ENCODE peak calls at places on chromosomes 2 and 18, in five cellular contexts. Y is gastrocnemius medialis, W is colonic mucosa, G is pancreas, B is fibroblast of mammary gland. D is an unnamed sample.
A peak's percentile ranks its signal among the peaks of the same experiment; 100 is the strongest.

GRCh38 chr2:165758276-165758675 is 35.8 kb downstream of the GALNT3 start:
- DNase-seq in Y (no peak), W (no peak), G (no peak), B (no peak), D (peak; percentile 21)

GRCh38 chr2:231604685-231605606 is 12.3 kb downstream of the TEX44 start:
- DNase-seq in Y (peak; percentile 98), W (peak; percentile 99), G (peak; percentile 99), B (peak; percentile 98), D (peak; percentile 97)

GRCh38 chr18:63265322-63265721 is 54.2 kb downstream of the BCL2 start:
- DNase-seq in Y (no peak), W (no peak), G (no peak), B (no peak), D (no peak)

GRCh38 chr2:72454236-72454635 is 306.6 kb upstream of the CYP26B1 start:
- DNase-seq in Y (no peak), W (no peak), G (no peak), B (no peak), D (no peak)

GRCh38 chr2:30232801-30233130 is 1.4 kb downstream of the LBH start:
- DNase-seq in Y (no peak), W (no peak), G (no peak), B (no peak), D (no peak)

GRCh38 chr2:88234760-88235159 is 64.6 kb downstream of the THNSL2 start:
- DNase-seq in Y (no peak), W (no peak), G (no peak), B (no peak), D (no peak)

GRCh38 chr2:19611491-19612332 is 253.3 kb upstream of the OSR1 start:
- DNase-seq in Y (no peak), W (no peak), G (no peak), B (peak; percentile 99), D (no peak)

GRCh38 chr2:123098618-123099017 is 926.5 kb upstream of the CNTNAP5 start:
- DNase-seq in Y (no peak), W (no peak), G (no peak), B (no peak), D (no peak)

GRCh38 chr2:63052411-63053234 is 2.0 kb downstream of the OTX1 start:
- DNase-seq in Y (no peak), W (no peak), G (no peak), B (no peak), D (no peak)

GRCh38 chr2:75168186-75168585 is 31.1 kb downstream of the TACR1 start:
- DNase-seq in Y (no peak), W (no peak), G (no peak), B (no peak), D (no peak)

GRCh38 chr2:5125017-5125730 is 567.0 kb upstream of the SOX11 start:
- DNase-seq in Y (no peak), W (no peak), G (no peak), B (no peak), D (no peak)

GRCh38 chr2:197414039-197414438 is 20.8 kb downstream of the SF3B1 start:
- DNase-seq in Y (no peak), W (no peak), G (no peak), B (no peak), D (no peak)

GRCh38 chr18:47983946-47984345 is 53.5 kb upstream of the SMAD2 start:
- DNase-seq in Y (no peak), W (no peak), G (no peak), B (no peak), D (no peak)
- TF ChIP-seq CTCF in Y (no peak), W (no peak), G (no peak), B (no peak), D (no peak)

GRCh38 chr2:167196461-167197252 is 308.4 kb downstream of the XIRP2 start:
- DNase-seq in Y (peak; percentile 78), W (peak; percentile 25), G (peak; percentile 16), B (peak; percentile 64), D (peak; percentile 57)

GRCh38 chr2:167191588-167191987 is 303.3 kb downstream of the XIRP2 start:
- DNase-seq in Y (no peak), W (no peak), G (no peak), B (peak; percentile 50), D (no peak)

GRCh38 chr2:167190053-167190452 is 301.8 kb downstream of the XIRP2 start:
- DNase-seq in Y (peak; percentile 66), W (no peak), G (peak; percentile 33), B (peak; percentile 96), D (peak; percentile 94)

GRCh38 chr2:167188596-167188967 is 300.3 kb downstream of the XIRP2 start:
- DNase-seq in Y (no peak), W (no peak), G (peak; percentile 25), B (no peak), D (no peak)

GRCh38 chr2:167192833-167193232 is 304.6 kb downstream of the XIRP2 start:
- DNase-seq in Y (no peak), W (no peak), G (no peak), B (peak; percentile 93), D (no peak)
- H3K4me3 ChIP-seq in Y (no peak overlapping the region), W (no peak overlapping the region), G (no peak overlapping the region), B (no peak overlapping the region), D (no peak overlapping the region)

GRCh38 chr18:57910817-57911216 is 107.7 kb upstream of the ATP8B1 start:
- DNase-seq in Y (no peak), W (peak; percentile 36), G (no peak), B (no peak), D (no peak)
- TF ChIP-seq CTCF in Y (no peak), W (no peak), G (no peak), B (peak; percentile 48), D (peak; percentile 50)

DNA sequence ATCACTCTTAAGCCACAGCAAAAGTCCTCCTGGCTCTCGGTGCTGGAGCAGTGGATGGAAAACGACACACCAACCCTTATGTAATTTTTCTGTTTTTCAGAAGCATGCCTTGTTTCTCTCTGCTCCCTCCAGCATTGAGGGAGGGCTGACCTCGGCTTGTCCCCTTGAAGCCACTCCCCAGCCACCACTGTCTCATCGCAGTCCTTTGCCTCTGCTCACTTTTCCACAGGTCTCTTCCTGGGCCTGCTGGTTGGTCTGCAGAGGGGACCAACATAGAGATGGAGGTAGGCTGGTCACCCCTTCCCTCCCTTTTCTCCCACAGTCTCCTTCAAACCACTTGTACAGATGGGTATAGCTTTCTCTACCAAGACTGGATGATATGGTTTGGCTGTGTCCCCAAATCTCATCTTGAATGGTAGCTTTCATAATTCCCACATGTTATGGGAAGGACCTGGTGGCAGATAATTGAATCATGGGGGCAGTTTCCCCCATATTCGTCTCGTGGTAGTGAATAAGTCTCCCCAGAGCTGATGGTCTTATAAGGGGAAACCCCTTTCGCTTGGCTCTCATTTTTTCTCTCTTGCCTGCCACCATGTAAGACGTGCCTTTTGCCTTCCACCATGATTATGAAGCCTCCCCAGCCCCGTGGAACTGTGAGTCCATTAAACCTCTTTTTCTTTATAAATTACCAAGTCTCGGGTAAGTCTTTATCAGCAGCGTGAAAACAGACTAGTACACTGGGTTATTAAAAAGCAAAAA is 14.3 kb upstream of the RIOK3 start:
- DNase-seq in Y (no peak), W (no peak), G (no peak), B (no peak), D (no peak)
- H3K4me3 ChIP-seq in Y (peak overlapping the region; percentile 97), W (no peak overlapping the region), G (no peak overlapping the region), B (peak overlapping the region; percentile 95), D (no peak overlapping the region)

GRCh38 chr2:207317358-207317984 is 151.7 kb upstream of the KLF7 start:
- DNase-seq in Y (no peak), W (no peak), G (no peak), B (peak; percentile 87), D (no peak)
- TF ChIP-seq CTCF in Y (no peak), W (no peak), G (no peak), B (no peak), D (no peak)

GRCh38 chr2:207459990-207460757 is 69.6 kb upstream of the CREB1 start:
- DNase-seq in Y (no peak), W (no peak), G (no peak), B (no peak), D (no peak)
- H3K4me3 ChIP-seq in Y (no peak overlapping the region), W (no peak overlapping the region), G (no peak overlapping the region), B (no peak overlapping the region), D (no peak overlapping the region)

GRCh38 chr2:191935247-191935646 is 88.4 kb upstream of the CAVIN2 start:
- DNase-seq in Y (no peak), W (no peak), G (no peak), B (no peak), D (no peak)
- TF ChIP-seq CTCF in Y (no peak), W (no peak), G (no peak), B (no peak), D (no peak)

GRCh38 chr2:27085062-27085669 is 1.4 kb upstream of the KHK start:
- DNase-seq in Y (no peak), W (no peak), G (no peak), B (no peak), D (no peak)
- H3K4me3 ChIP-seq in Y (peak overlapping the region; percentile 92), W (peak overlapping the region; percentile 75), G (peak overlapping the region; percentile 50), B (peak overlapping the region; percentile 43), D (peak overlapping the region; percentile 55)

GRCh38 chr18:24590946-24591345 is 130.5 kb downstream of the HRH4 start:
- DNase-seq in Y (no peak), W (no peak), G (no peak), B (no peak), D (no peak)
- TF ChIP-seq CTCF in Y (no peak), W (no peak), G (no peak), B (no peak), D (no peak)

DNA sequence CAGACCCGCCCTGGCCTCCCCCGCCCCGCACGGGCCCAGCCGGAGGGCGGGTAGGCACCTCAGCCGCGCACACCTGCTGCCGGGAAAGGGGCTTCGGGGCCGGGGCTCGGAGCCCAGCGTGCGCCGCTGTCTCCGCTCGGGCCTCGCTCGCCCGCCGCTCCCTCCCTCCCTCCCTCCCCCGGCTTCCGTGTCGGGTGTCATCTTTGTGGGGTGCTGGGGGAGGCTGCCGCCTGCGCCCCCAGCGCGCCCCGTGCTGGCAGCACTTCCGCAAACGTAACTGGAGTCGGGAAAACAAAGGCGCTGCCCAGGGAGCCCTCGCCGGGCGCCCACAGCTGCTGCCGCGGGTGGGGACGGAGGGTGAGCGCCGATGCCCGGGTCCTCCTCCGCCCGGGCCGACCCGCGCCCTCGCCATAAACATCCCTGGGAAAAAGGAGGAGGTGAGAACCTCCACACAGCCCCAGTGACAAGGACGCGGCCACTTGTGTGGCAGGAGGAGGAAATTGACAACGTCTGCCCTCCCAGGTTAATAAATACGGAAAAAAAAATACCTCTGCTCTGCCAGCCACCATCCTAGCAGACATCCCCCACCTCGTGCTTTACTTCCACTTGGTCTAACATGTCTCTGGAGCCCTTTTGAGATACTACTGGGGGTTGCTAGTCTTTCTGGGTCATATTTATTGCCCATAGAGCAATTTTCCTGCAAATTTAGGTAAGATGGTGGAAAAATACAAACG is 550 bp downstream of the MFSD6 start:
- DNase-seq in Y (no peak), W (peak; percentile 67), G (peak; percentile 62), B (no peak), D (no peak)
- H3K4me3 ChIP-seq in Y (peak overlapping the region; percentile 71), W (peak overlapping the region; percentile 73), G (peak overlapping the region; percentile 91), B (peak overlapping the region; percentile 37), D (peak overlapping the region; percentile 71)

D was measured in retinal pigment epithelial cell.